ENCODE peak calls at places on chromosome 15, in ten cellular contexts. I is heart left ventricle; Q is esophagus squamous epithelium; F is ovary; E is sigmoid colon; Y is lower lobe of right lung; W is H1; H is fibroblast of lung; Z is CD8-positive, alpha-beta memory T cell; D is OCI-LY7. S is an unnamed sample.

GRCh38 chr15:57697588-57697987 is 8.9 kb upstream of the POLR2M start:
- DNase-seq in E (no peak), Z (no peak), Q (no peak), D (no peak), W (no peak), Y (no peak), F (no peak), I (no peak), H (peak; percentile 70), S (no peak)

GRCh38 chr15:78637776-78638435 is 3.1 kb downstream of the CHRNB4 start:
- DNase-seq in W (no peak), E (no peak), H (no peak), Z (no peak), D (no peak), Q (no peak), F (no peak), I (no peak), Y (no peak), S (no peak)

GRCh38 chr15:66226736-66227135 is 26.8 kb downstream of the MEGF11 start:
- DNase-seq in Y (no peak), W (no peak), Q (no peak), E (no peak), Z (no peak), D (no peak), H (no peak), F (no peak), I (no peak), S (no peak)

GRCh38 chr15:38297623-38298388 is 45.2 kb downstream of the SPRED1 start:
- DNase-seq in Y (no peak), I (no peak), W (no peak), E (no peak), Z (no peak), Q (no peak), D (no peak), F (no peak), H (peak; percentile 73), S (no peak)

GRCh38 chr15:52193791-52194190 is 2.6 kb upstream of the GNB5 start:
- DNase-seq in I (no peak), H (no peak), Z (no peak), W (no peak), E (no peak), Y (no peak), Q (no peak), F (no peak), D (no peak), S (no peak)

GRCh38 chr15:62407962-62408361 is 242.9 kb upstream of the C2CD4B start:
- DNase-seq in F (no peak), H (no peak), Z (no peak), E (no peak), W (no peak), D (no peak), I (no peak), Y (no peak), Q (no peak), S (no peak)

GRCh38 chr15:66864871-66865281 is 162.8 kb downstream of the SMAD6 start:
- DNase-seq in I (no peak), F (no peak), E (peak; percentile 45), H (no peak), Q (no peak), D (no peak), W (no peak), Y (no peak), Z (no peak), S (no peak)

GRCh38 chr15:98530570-98530969 is 117.8 kb upstream of the IGF1R start:
- DNase-seq in I (no peak), Z (no peak), Q (no peak), Y (no peak), D (no peak), E (no peak), F (no peak), H (no peak), W (no peak), S (no peak)

GRCh38 chr15:69590932-69591524 is 138.4 kb downstream of the RPLP1 start:
- DNase-seq in W (no peak), Y (no peak), Z (no peak), F (no peak), H (no peak), D (no peak), Q (no peak), E (no peak), I (no peak), S (no peak)

GRCh38 chr15:76345880-76346665 is 9.5 kb downstream of the ISL2 start:
- DNase-seq in Q (no peak), H (no peak), I (no peak), Z (no peak), D (no peak), Y (peak; percentile 63), F (no peak), E (peak; percentile 76), W (no peak), S (no peak)

GRCh38 chr15:75195766-75196241 is 5.9 kb upstream of the C15orf39 start:
- DNase-seq in H (no peak), Y (no peak), E (no peak), W (no peak), F (peak; percentile 67), I (no peak), D (no peak), Q (no peak), Z (no peak), S (no peak)

GRCh38 chr15:35559683-35560082 is 13.7 kb upstream of the DPH6 start:
- DNase-seq in Y (no peak), I (no peak), Q (no peak), F (no peak), W (no peak), D (no peak), E (no peak), H (no peak), Z (no peak), S (no peak)

DNA sequence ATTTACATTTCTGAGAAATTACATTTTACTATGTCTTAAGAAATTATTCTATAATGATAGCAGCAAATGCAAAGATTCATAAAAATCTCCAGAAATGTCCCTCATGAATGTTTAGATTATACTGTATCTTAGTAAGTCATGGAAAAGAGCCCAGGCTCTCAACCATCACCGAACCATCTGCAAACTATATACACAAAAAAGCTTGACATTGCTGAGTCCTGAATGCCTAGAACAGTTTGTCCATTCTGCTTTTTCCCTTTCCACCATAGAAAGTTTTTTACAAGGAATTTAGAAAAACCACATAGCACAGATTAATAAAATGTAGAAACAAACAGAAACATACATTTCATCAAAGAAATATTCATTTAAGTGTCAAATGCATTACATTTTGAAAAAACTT is 83.6 kb downstream of the MYO9A start:
- DNase-seq in H (no peak), Z (no peak), I (no peak), F (no peak), W (no peak), Q (no peak), D (no peak), Y (no peak), E (no peak), S (no peak)
- H3K27ac ChIP-seq in H (no peak overlapping the region), Z (no peak overlapping the region), I (no peak overlapping the region), F (no peak overlapping the region), W (no peak overlapping the region), Q (no peak overlapping the region), D (no peak overlapping the region), Y (no peak overlapping the region), E (no peak overlapping the region), S (no peak overlapping the region)

DNA sequence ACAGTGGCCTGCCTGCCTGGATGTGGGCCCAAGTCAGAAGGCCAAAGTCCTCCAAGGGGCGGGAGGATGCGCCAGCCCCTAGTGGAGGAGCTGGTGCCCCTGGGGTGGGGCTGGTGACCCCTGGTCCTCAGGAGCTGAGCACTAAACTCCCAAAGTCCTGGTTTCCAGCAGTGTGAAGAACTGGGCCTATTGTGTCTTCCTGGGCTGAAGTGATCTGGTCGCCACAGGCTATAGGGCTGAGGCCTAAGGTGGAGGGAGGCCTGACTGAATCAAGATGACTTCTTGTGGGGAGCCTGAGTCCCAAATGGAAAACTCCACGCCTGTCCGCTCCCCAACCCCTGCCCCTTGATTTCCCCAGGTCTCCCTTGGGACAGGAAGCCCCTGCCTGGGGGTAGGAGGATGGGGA is 775 bp upstream of the FES start:
- DNase-seq in Q (no peak), F (no peak), D (no peak), Z (no peak), W (no peak), I (peak; percentile 41), H (no peak), E (no peak), Y (no peak), S (no peak)
- H3K27ac ChIP-seq in Q (peak overlapping the region; percentile 91), F (peak overlapping the region; percentile 70), D (no peak overlapping the region), Z (no peak overlapping the region), W (no peak overlapping the region), I (peak overlapping the region; percentile 94), H (peak overlapping the region; percentile 85), E (peak overlapping the region; percentile 92), Y (peak overlapping the region; percentile 97), S (peak overlapping the region; percentile 68)

DNA sequence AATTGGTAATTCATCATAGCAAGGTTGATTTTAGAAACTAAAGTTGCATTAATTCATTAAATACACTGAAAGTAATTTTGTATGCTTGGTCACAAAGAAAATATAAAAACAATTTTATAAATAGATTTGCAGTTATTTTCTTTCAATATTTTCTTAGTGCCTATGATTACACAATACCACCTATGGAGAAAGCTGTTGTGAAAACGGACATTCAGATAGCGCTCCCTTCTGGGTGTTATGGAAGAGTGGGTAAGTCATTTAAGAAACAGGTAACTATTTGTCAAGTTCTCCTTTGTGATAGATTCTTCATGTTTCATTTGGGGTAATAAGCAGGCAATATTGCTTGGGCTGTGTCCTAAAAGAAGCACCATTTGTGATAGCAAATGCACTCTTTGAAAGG is 3.0 kb downstream of the DUT start:
- DNase-seq in Z (no peak), Q (no peak), Y (no peak), I (no peak), D (no peak), E (no peak), H (no peak), W (no peak), F (no peak), S (no peak)
- H3K27ac ChIP-seq in Z (no peak overlapping the region), Q (no peak overlapping the region), Y (no peak overlapping the region), I (no peak overlapping the region), D (no peak overlapping the region), E (no peak overlapping the region), H (no peak overlapping the region), W (no peak overlapping the region), F (no peak overlapping the region), S (no peak overlapping the region)

GRCh38 chr15:101192081-101192480 is 59.8 kb downstream of the CHSY1 start:
- DNase-seq in I (no peak), W (no peak), Q (no peak), F (no peak), Z (no peak), E (no peak), D (no peak), H (no peak), Y (no peak), S (no peak)

GRCh38 chr15:101189708-101190107 is 62.1 kb downstream of the CHSY1 start:
- DNase-seq in Y (no peak), H (no peak), Z (no peak), W (no peak), I (no peak), Q (no peak), F (no peak), D (no peak), E (no peak), S (no peak)

GRCh38 chr15:101189341-101189679 is 62.5 kb downstream of the CHSY1 start:
- DNase-seq in I (no peak), E (no peak), Q (no peak), H (no peak), W (no peak), D (no peak), Y (no peak), Z (no peak), F (no peak), S (no peak)

GRCh38 chr15:101190196-101190595 is 61.7 kb downstream of the CHSY1 start:
- DNase-seq in Q (no peak), H (no peak), Z (no peak), D (no peak), F (no peak), Y (no peak), W (no peak), I (no peak), E (no peak), S (no peak)

GRCh38 chr15:101191242-101191641 is 60.6 kb downstream of the CHSY1 start:
- DNase-seq in D (no peak), W (no peak), Y (no peak), H (no peak), E (no peak), Z (no peak), I (no peak), Q (no peak), F (no peak), S (no peak)
- H3K27ac ChIP-seq in D (no peak overlapping the region), W (no peak overlapping the region), Y (no peak overlapping the region), H (peak overlapping the region; percentile 98), E (peak overlapping the region; percentile 69), Z (no peak overlapping the region), I (no peak overlapping the region), Q (no peak overlapping the region), F (no peak overlapping the region), S (no peak overlapping the region)